ENCODE peak calls at places on chromosomes 4 and X, in eight cellular contexts. Y is stimulated activated CD4-positive, alpha-beta T cell treated with anti-CD3 and anti-CD28 coated beads, Interleukin-4, amount 100 ng/mL, for 48 hours; Z is RPMI7951; O is tibial artery; C is NCI-H1417 treated with DMSO at 0.1 percent for 48 hours; P is HEK293T; I is CD8-positive, alpha-beta T cell; F is AG10803. T is an unnamed sample.
A peak's percentile ranks its signal among the peaks of the same experiment; 100 is the strongest.

GRCh38 chrX:154412468-154412867 is 1.1 kb downstream of the TAFAZZIN start:
- DNase-seq in Y (no peak), Z (no peak), O (no peak), C (no peak), P (no peak), I (no peak), F (peak; percentile 17), T (no peak)

GRCh38 chrX:46588263-46588662 is 14.7 kb downstream of the CHST7 start:
- DNase-seq in Y (no peak), Z (peak; percentile 59), O (peak; percentile 63), C (no peak), P (no peak), I (no peak), F (peak; percentile 76), T (peak; percentile 41)

GRCh38 chr4:55819634-55820033 is at the start of gene EXOC1L:
- DNase-seq in Y (no peak), Z (no peak), O (no peak), C (no peak), P (peak; percentile 83), I (no peak), F (no peak), T (peak; percentile 16)

GRCh38 chr4:184279496-184280082 is 61.9 kb upstream of the ENPP6 start:
- DNase-seq in Y (no peak), Z (no peak), O (no peak), C (no peak), P (no peak), I (no peak), F (no peak), T (no peak)

GRCh38 chrX:114766541-114766940 is 182.7 kb downstream of the HTR2C start:
- DNase-seq in Y (no peak), Z (no peak), O (no peak), C (no peak), P (no peak), I (no peak), F (no peak), T (no peak)

GRCh38 chr4:88251914-88252313 is 32.4 kb downstream of the PPM1K start:
- DNase-seq in Y (no peak), Z (no peak), O (no peak), C (no peak), P (no peak), I (no peak), F (no peak), T (no peak)

GRCh38 chrX:70922776-70923473 is 8.0 kb downstream of the SLC7A3 start:
- DNase-seq in Y (no peak), Z (no peak), O (no peak), C (no peak), P (no peak), I (no peak), F (no peak), T (no peak)

GRCh38 chr4:151331276-151332042 is 6.1 kb upstream of the SH3D19 start:
- DNase-seq in Y (no peak), Z (peak; percentile 24), O (no peak), C (no peak), P (no peak), I (no peak), F (peak; percentile 17), T (no peak)

GRCh38 chrX:136086521-136086920 is 60.8 kb upstream of the FHL1 start:
- DNase-seq in Y (no peak), Z (peak; percentile 39), O (no peak), C (no peak), P (no peak), I (no peak), F (no peak), T (no peak)

GRCh38 chr4:17968721-17969120 is 52.8 kb downstream of the LCORL start:
- DNase-seq in Y (no peak), Z (no peak), O (no peak), C (no peak), P (no peak), I (no peak), F (no peak), T (no peak)

GRCh38 chr4:139635966-139636365 is 29.7 kb upstream of the MGST2 start:
- DNase-seq in Y (no peak), Z (no peak), O (no peak), C (no peak), P (no peak), I (no peak), F (no peak), T (no peak)

GRCh38 chrX:140608111-140608510 is 101.4 kb upstream of the LINC00632 start:
- DNase-seq in Y (no peak), Z (no peak), O (no peak), C (no peak), P (no peak), I (no peak), F (no peak), T (no peak)

GRCh38 chrX:78452356-78452755 is 124.9 kb upstream of the CYSLTR1 start:
- DNase-seq in Y (no peak), Z (no peak), O (no peak), C (no peak), P (no peak), I (no peak), F (no peak), T (no peak)